ENCODE peak calls at places on chromosomes 12 and 14, in nine cellular contexts. One of them, this sample, is unnamed.

GRCh38 chr14:77322209-77322902 is 1.5 kb downstream of the GSTZ1 start:
- DNase-seq in uterus: no peak
- DNase-seq in AG04449: no peak
- DNase-seq in WERI-Rb-1: no peak
- DNase-seq in GM10248: no peak
- DNase-seq in mammary epithelial cell: no peak
- DNase-seq in CD4-positive, alpha-beta T cell: no peak
- DNase-seq in mucosa of descending colon: no peak
- DNase-seq in stomach: no peak
- DNase-seq in this sample: no peak

GRCh38 chr12:62127516-62127915 is 132.7 kb upstream of the USP15 start:
- DNase-seq in uterus: no peak
- DNase-seq in AG04449: no peak
- DNase-seq in WERI-Rb-1: no peak
- DNase-seq in GM10248: no peak
- DNase-seq in mammary epithelial cell: peak
- DNase-seq in CD4-positive, alpha-beta T cell: no peak
- DNase-seq in mucosa of descending colon: no peak
- DNase-seq in stomach: no peak
- DNase-seq in this sample: no peak

GRCh38 chr14:85087201-85087600 is 442.7 kb upstream of the FLRT2 start:
- DNase-seq in uterus: no peak
- DNase-seq in AG04449: no peak
- DNase-seq in WERI-Rb-1: no peak
- DNase-seq in GM10248: no peak
- DNase-seq in mammary epithelial cell: peak
- DNase-seq in CD4-positive, alpha-beta T cell: no peak
- DNase-seq in mucosa of descending colon: no peak
- DNase-seq in stomach: no peak
- DNase-seq in this sample: no peak

GRCh38 chr12:132336451-132337413 is 7.3 kb upstream of the GALNT9 start:
- DNase-seq in uterus: no peak
- DNase-seq in AG04449: no peak
- DNase-seq in WERI-Rb-1: no peak
- DNase-seq in GM10248: no peak
- DNase-seq in mammary epithelial cell: no peak
- DNase-seq in CD4-positive, alpha-beta T cell: no peak
- DNase-seq in mucosa of descending colon: no peak
- DNase-seq in stomach: no peak
- DNase-seq in this sample: no peak

GRCh38 chr14:94031880-94032279 is 5.7 kb downstream of the OTUB2 start:
- DNase-seq in uterus: no peak
- DNase-seq in AG04449: no peak
- DNase-seq in WERI-Rb-1: no peak
- DNase-seq in GM10248: no peak
- DNase-seq in mammary epithelial cell: no peak
- DNase-seq in CD4-positive, alpha-beta T cell: no peak
- DNase-seq in mucosa of descending colon: peak
- DNase-seq in stomach: no peak
- DNase-seq in this sample: no peak

GRCh38 chr12:9940370-9940769 is 8.2 kb upstream of the CLEC2A start:
- DNase-seq in uterus: no peak
- DNase-seq in AG04449: no peak
- DNase-seq in WERI-Rb-1: no peak
- DNase-seq in GM10248: peak
- DNase-seq in mammary epithelial cell: no peak
- DNase-seq in CD4-positive, alpha-beta T cell: no peak
- DNase-seq in mucosa of descending colon: no peak
- DNase-seq in stomach: no peak
- DNase-seq in this sample: peak

GRCh38 chr12:122423258-122424165 is 1.0 kb upstream of the CLIP1 start:
- DNase-seq in uterus: no peak
- DNase-seq in AG04449: no peak
- DNase-seq in WERI-Rb-1: peak
- DNase-seq in GM10248: no peak
- DNase-seq in mammary epithelial cell: peak
- DNase-seq in CD4-positive, alpha-beta T cell: no peak
- DNase-seq in mucosa of descending colon: peak
- DNase-seq in stomach: no peak
- DNase-seq in this sample: peak

GRCh38 chr14:64400829-64401459 is 12.8 kb downstream of the MTHFD1 start:
- DNase-seq in uterus: no peak
- DNase-seq in AG04449: no peak
- DNase-seq in WERI-Rb-1: no peak
- DNase-seq in GM10248: no peak
- DNase-seq in mammary epithelial cell: no peak
- DNase-seq in CD4-positive, alpha-beta T cell: no peak
- DNase-seq in mucosa of descending colon: no peak
- DNase-seq in stomach: no peak
- DNase-seq in this sample: no peak

GRCh38 chr14:103998027-103998426 is 55.7 kb upstream of the RD3L start:
- DNase-seq in uterus: no peak
- DNase-seq in AG04449: no peak
- DNase-seq in WERI-Rb-1: no peak
- DNase-seq in GM10248: no peak
- DNase-seq in mammary epithelial cell: no peak
- DNase-seq in CD4-positive, alpha-beta T cell: no peak
- DNase-seq in mucosa of descending colon: no peak
- DNase-seq in stomach: no peak
- DNase-seq in this sample: no peak

GRCh38 chr14:103997391-103997790 is 55.1 kb upstream of the RD3L start:
- DNase-seq in uterus: no peak
- DNase-seq in AG04449: no peak
- DNase-seq in WERI-Rb-1: no peak
- DNase-seq in GM10248: no peak
- DNase-seq in mammary epithelial cell: no peak
- DNase-seq in CD4-positive, alpha-beta T cell: no peak
- DNase-seq in mucosa of descending colon: no peak
- DNase-seq in stomach: no peak
- DNase-seq in this sample: no peak

GRCh38 chr14:103999795-104000440 is 57.6 kb upstream of the RD3L start:
- DNase-seq in uterus: no peak
- DNase-seq in AG04449: no peak
- DNase-seq in WERI-Rb-1: no peak
- DNase-seq in GM10248: no peak
- DNase-seq in mammary epithelial cell: no peak
- DNase-seq in CD4-positive, alpha-beta T cell: no peak
- DNase-seq in mucosa of descending colon: no peak
- DNase-seq in stomach: no peak
- DNase-seq in this sample: no peak

GRCh38 chr14:103994535-103995184 is 52.3 kb upstream of the RD3L start:
- DNase-seq in uterus: no peak
- DNase-seq in AG04449: no peak
- DNase-seq in WERI-Rb-1: no peak
- DNase-seq in GM10248: no peak
- DNase-seq in mammary epithelial cell: peak
- DNase-seq in CD4-positive, alpha-beta T cell: no peak
- DNase-seq in mucosa of descending colon: no peak
- DNase-seq in stomach: no peak
- DNase-seq in this sample: peak

GRCh38 chr14:103995876-103996275 is 53.5 kb upstream of the RD3L start:
- DNase-seq in uterus: no peak
- DNase-seq in AG04449: no peak
- DNase-seq in WERI-Rb-1: no peak
- DNase-seq in GM10248: no peak
- DNase-seq in mammary epithelial cell: no peak
- DNase-seq in CD4-positive, alpha-beta T cell: no peak
- DNase-seq in mucosa of descending colon: no peak
- DNase-seq in stomach: no peak
- DNase-seq in this sample: no peak
- TF ChIP-seq CTCF in uterus: no peak
- TF ChIP-seq CTCF in AG04449: no peak
- TF ChIP-seq CTCF in WERI-Rb-1: no peak
- TF ChIP-seq CTCF in GM10248: no peak
- TF ChIP-seq CTCF in mammary epithelial cell: no peak
- TF ChIP-seq CTCF in CD4-positive, alpha-beta T cell: no peak
- TF ChIP-seq CTCF in mucosa of descending colon: no peak
- TF ChIP-seq CTCF in stomach: no peak
- TF ChIP-seq CTCF in this sample: no peak

DNA sequence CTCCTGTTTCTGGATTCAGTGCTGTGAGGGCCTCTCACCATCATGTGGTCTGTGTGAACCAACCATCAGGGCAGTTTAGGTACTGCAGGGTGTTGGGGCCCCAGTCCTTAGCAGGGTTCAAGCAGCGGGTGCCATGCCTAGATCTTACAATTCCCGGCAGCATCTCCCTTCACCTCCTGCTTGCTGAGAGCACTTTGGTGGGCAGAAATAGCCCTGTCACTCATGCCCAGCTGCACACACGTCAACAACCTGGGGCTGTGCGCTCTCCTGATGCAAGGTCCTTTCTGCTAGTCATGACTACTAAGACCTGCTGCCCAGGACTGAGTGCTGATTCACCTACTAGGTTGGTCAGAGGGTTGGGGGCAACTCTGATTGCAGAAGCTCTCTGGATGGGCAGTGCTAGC is 72.1 kb downstream of the NINJ2 start:
- DNase-seq in uterus: no peak
- DNase-seq in AG04449: no peak
- DNase-seq in WERI-Rb-1: no peak
- DNase-seq in GM10248: no peak
- DNase-seq in mammary epithelial cell: no peak
- DNase-seq in CD4-positive, alpha-beta T cell: no peak
- DNase-seq in mucosa of descending colon: no peak
- DNase-seq in stomach: no peak
- DNase-seq in this sample: no peak
- TF ChIP-seq CTCF in uterus: no peak
- TF ChIP-seq CTCF in AG04449: no peak
- TF ChIP-seq CTCF in WERI-Rb-1: no peak
- TF ChIP-seq CTCF in GM10248: no peak
- TF ChIP-seq CTCF in mammary epithelial cell: no peak
- TF ChIP-seq CTCF in CD4-positive, alpha-beta T cell: no peak
- TF ChIP-seq CTCF in mucosa of descending colon: no peak
- TF ChIP-seq CTCF in stomach: no peak
- TF ChIP-seq CTCF in this sample: no peak

GRCh38 chr14:46651526-46652144 is at the start of gene RPL10L:
- DNase-seq in uterus: no peak
- DNase-seq in AG04449: no peak
- DNase-seq in WERI-Rb-1: no peak
- DNase-seq in GM10248: no peak
- DNase-seq in mammary epithelial cell: no peak
- DNase-seq in CD4-positive, alpha-beta T cell: no peak
- DNase-seq in mucosa of descending colon: no peak
- DNase-seq in stomach: no peak
- DNase-seq in this sample: no peak
- TF ChIP-seq CTCF in uterus: no peak
- TF ChIP-seq CTCF in AG04449: no peak
- TF ChIP-seq CTCF in WERI-Rb-1: peak
- TF ChIP-seq CTCF in GM10248: no peak
- TF ChIP-seq CTCF in mammary epithelial cell: no peak
- TF ChIP-seq CTCF in CD4-positive, alpha-beta T cell: no peak
- TF ChIP-seq CTCF in mucosa of descending colon: no peak
- TF ChIP-seq CTCF in stomach: no peak
- TF ChIP-seq CTCF in this sample: no peak

DNA sequence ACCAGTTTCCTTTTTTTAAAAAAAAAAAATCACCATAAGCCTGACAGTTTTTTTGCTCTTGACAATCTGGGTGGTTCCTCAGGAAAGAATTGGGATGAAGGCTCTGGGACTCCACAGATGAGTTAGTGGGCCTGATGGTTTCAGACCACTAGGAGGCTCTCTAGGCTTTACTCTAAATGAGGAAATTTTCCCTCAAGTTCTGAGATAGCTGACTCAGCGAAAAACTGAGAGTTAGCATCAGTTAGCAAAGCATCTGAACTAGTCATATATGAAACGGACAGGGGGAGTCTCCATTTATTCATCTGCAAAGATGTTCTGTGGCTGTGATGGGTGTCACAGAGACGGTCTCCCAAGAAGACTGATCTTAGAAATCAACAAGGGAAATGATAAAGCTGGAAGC is 314.3 kb upstream of the OR4E1 start:
- DNase-seq in uterus: no peak
- DNase-seq in AG04449: no peak
- DNase-seq in WERI-Rb-1: no peak
- DNase-seq in GM10248: no peak
- DNase-seq in mammary epithelial cell: peak
- DNase-seq in CD4-positive, alpha-beta T cell: no peak
- DNase-seq in mucosa of descending colon: no peak
- DNase-seq in stomach: no peak
- DNase-seq in this sample: peak
- TF ChIP-seq CTCF in uterus: no peak
- TF ChIP-seq CTCF in AG04449: no peak
- TF ChIP-seq CTCF in WERI-Rb-1: peak
- TF ChIP-seq CTCF in GM10248: peak
- TF ChIP-seq CTCF in mammary epithelial cell: peak
- TF ChIP-seq CTCF in CD4-positive, alpha-beta T cell: peak
- TF ChIP-seq CTCF in mucosa of descending colon: no peak
- TF ChIP-seq CTCF in stomach: no peak
- TF ChIP-seq CTCF in this sample: peak